ENCODE peak calls at places on chromosome 13, in four cellular contexts. W is stimulated activated CD8-positive, alpha-beta memory T cell treated with anti-CD3 and anti-CD28 coated beads, Interleukin-4, amount 100 ng/mL, for 24 hours; N is left colon; U is fibroblast of mammary gland. D is an unnamed sample.

GRCh38 chr13:113819341-113819730 is 44.5 kb downstream of the GAS6 start:
- DNase-seq in W (no peak), N (no peak), U (no peak), D (no peak)

GRCh38 chr13:20387441-20387971 is 138.2 kb downstream of the CRYL1 start:
- DNase-seq in W (no peak), N (no peak), U (peak; percentile 41), D (peak; percentile 53)

GRCh38 chr13:111115841-111116500 is 861 bp downstream of the ARHGEF7 start:
- DNase-seq in W (no peak), N (no peak), U (peak; percentile 91), D (peak; percentile 13)

GRCh38 chr13:113422790-113423189 is 30.5 kb downstream of the ADPRHL1 start:
- DNase-seq in W (no peak), N (no peak), U (no peak), D (no peak)

GRCh38 chr13:113928701-113929627 is 44.9 kb downstream of the C13orf46 start:
- DNase-seq in W (no peak), N (peak; percentile 51), U (peak; percentile 97), D (peak; percentile 71)

GRCh38 chr13:35552172-35552844 is 75.8 kb upstream of the MAB21L1 start:
- DNase-seq in W (no peak), N (no peak), U (peak; percentile 61), D (no peak)

GRCh38 chr13:97856001-97856675 is 97.3 kb upstream of the IPO5 start:
- DNase-seq in W (no peak), N (no peak), U (peak; percentile 61), D (peak; percentile 32)

GRCh38 chr13:75489502-75490263 is 7.7 kb upstream of the TBC1D4 start:
- DNase-seq in W (no peak), N (peak; percentile 34), U (peak; percentile 84), D (peak; percentile 93)

GRCh38 chr13:108363651-108364050 is 94.1 kb downstream of the TNFSF13B start:
- DNase-seq in W (no peak), N (no peak), U (no peak), D (no peak)

GRCh38 chr13:81770868-81771505 is 1430.1 kb upstream of the SPRY2 start:
- DNase-seq in W (no peak), N (no peak), U (no peak), D (no peak)

GRCh38 chr13:111184685-111185401 is 69.7 kb downstream of the ARHGEF7 start:
- DNase-seq in W (peak; percentile 10), N (no peak), U (peak; percentile 32), D (no peak)

GRCh38 chr13:41019578-41020347 is 647 bp upstream of the ELF1 start:
- DNase-seq in W (no peak), N (no peak), U (no peak), D (no peak)

GRCh38 chr13:58056411-58056810 is 424.9 kb downstream of the PCDH17 start:
- DNase-seq in W (no peak), N (no peak), U (no peak), D (no peak)

GRCh38 chr13:42001580-42001979 is 40.7 kb upstream of the VWA8 start:
- DNase-seq in W (no peak), N (no peak), U (peak; percentile 85), D (peak; percentile 100)

GRCh38 chr13:114099918-114100445 is 32.4 kb downstream of the RASA3 start:
- DNase-seq in W (no peak), N (peak; percentile 23), U (peak; percentile 65), D (peak; percentile 79)

GRCh38 chr13:95937700-95938320 is 115.4 kb downstream of the UGGT2 start:
- DNase-seq in W (no peak), N (no peak), U (no peak), D (peak; percentile 4)

GRCh38 chr13:77034883-77035282 is 7.9 kb upstream of the FBXL3 start:
- DNase-seq in W (no peak), N (no peak), U (peak; percentile 94), D (peak; percentile 73)

GRCh38 chr13:30114586-30115256 is 192.6 kb downstream of the KATNAL1 start:
- DNase-seq in W (peak; percentile 93), N (peak; percentile 84), U (peak; percentile 79), D (peak; percentile 60)

GRCh38 chr13:100089633-100090032 is 740 bp downstream of the PCCA start:
- DNase-seq in W (no peak), N (no peak), U (peak; percentile 24), D (no peak)

GRCh38 chr13:85798999-85799646 is at the start of gene SLITRK6:
- DNase-seq in W (no peak), N (no peak), U (peak; percentile 48), D (peak; percentile 45)

GRCh38 chr13:67742478-67742877 is 512.3 kb upstream of the PCDH9 start:
- DNase-seq in W (no peak), N (no peak), U (no peak), D (no peak)

GRCh38 chr13:25654332-25654731 is 282.6 kb downstream of the ATP8A2 start:
- DNase-seq in W (no peak), N (no peak), U (no peak), D (peak; percentile 14)